ENCODE peak calls at places on chromosomes 2 and 18, in five cellular contexts. M, F, D, Y and B are unnamed samples. For H3K4me1, the result is how much of the 10 kb centered on the place peaks cover.

GRCh38 chr2:43293744-43294695 is 67.6 kb upstream of the ZFP36L2 start:
- DNase-seq in M (peak), F (no peak), D (peak), Y (peak), B (no peak)

GRCh38 chr18:25074925-25075693 is 276.9 kb downstream of the ZNF521 start:
- DNase-seq in M (no peak), F (no peak), D (no peak), Y (no peak), B (no peak)

GRCh38 chr18:29644276-29644675 is 1398.3 kb downstream of the DSC3 start:
- DNase-seq in M (peak), F (no peak), D (no peak), Y (no peak), B (no peak)

GRCh38 chr18:73688851-73689659 is 458.6 kb downstream of the FBXO15 start:
- DNase-seq in M (peak), F (no peak), D (no peak), Y (no peak), B (no peak)

GRCh38 chr2:141393214-141393545 is 737.6 kb downstream of the LRP1B start:
- DNase-seq in M (peak), F (no peak), D (no peak), Y (peak), B (no peak)

GRCh38 chr2:67091681-67092080 is 305.5 kb upstream of the ETAA1 start:
- DNase-seq in M (no peak), F (no peak), D (no peak), Y (no peak), B (no peak)

GRCh38 chr2:235779444-235779896 is 285.6 kb downstream of the AGAP1 start:
- DNase-seq in M (peak), F (peak), D (peak), Y (peak), B (no peak)

GRCh38 chr2:37449686-37450392 is 105.4 kb downstream of the QPCT start:
- DNase-seq in M (no peak), F (no peak), D (peak), Y (no peak), B (no peak)

GRCh38 chr2:5057895-5058294 is 634.3 kb upstream of the SOX11 start:
- DNase-seq in M (peak), F (no peak), D (no peak), Y (no peak), B (no peak)

GRCh38 chr2:157897106-157897971 is 21.2 kb upstream of the ACVR1 start:
- DNase-seq in M (no peak), F (peak), D (no peak), Y (no peak), B (peak)

GRCh38 chr18:9103488-9103887 is 989 bp downstream of the NDUFV2 start:
- DNase-seq in M (no peak), F (peak), D (no peak), Y (peak), B (no peak)

GRCh38 chr2:168075446-168075845 is 171.9 kb downstream of the STK39 start:
- DNase-seq in M (no peak), F (no peak), D (no peak), Y (no peak), B (no peak)

GRCh38 chr2:191166111-191166755 is 15.4 kb upstream of the STAT4 start:
- DNase-seq in M (peak), F (no peak), D (no peak), Y (peak), B (no peak)

GRCh38 chr2:124763611-124764010 is 738.5 kb downstream of the CNTNAP5 start:
- DNase-seq in M (no peak), F (no peak), D (no peak), Y (no peak), B (no peak)

GRCh38 chr2:215028231-215028630 is 110.2 kb downstream of the ABCA12 start:
- DNase-seq in M (no peak), F (no peak), D (no peak), Y (no peak), B (no peak)

GRCh38 chr2:12498703-12499102 is 218.0 kb upstream of the TRIB2 start:
- DNase-seq in M (peak), F (no peak), D (no peak), Y (no peak), B (no peak)

GRCh38 chr2:6602471-6602870 is 263.2 kb downstream of the CMPK2 start:
- DNase-seq in M (no peak), F (no peak), D (no peak), Y (no peak), B (no peak)

GRCh38 chr2:231334179-231334930 is 61.2 kb upstream of the B3GNT7 start:
- DNase-seq in M (no peak), F (no peak), D (no peak), Y (no peak), B (no peak)

GRCh38 chr2:163601377-163601776 is 134.4 kb downstream of the FIGN start:
- DNase-seq in M (no peak), F (no peak), D (no peak), Y (no peak), B (no peak)

GRCh38 chr2:172079416-172079815 is 5.9 kb upstream of the DLX1 start:
- DNase-seq in M (no peak), F (no peak), D (no peak), Y (no peak), B (no peak)

GRCh38 chr2:207926133-207927076 is 98.9 kb downstream of the PLEKHM3 start:
- DNase-seq in M (no peak), F (no peak), D (peak), Y (peak), B (no peak)

GRCh38 chr2:45192991-45193390 is 183.7 kb upstream of the SIX2 start:
- DNase-seq in M (no peak), F (no peak), D (no peak), Y (no peak), B (no peak)

GRCh38 chr2:64015386-64015785 is 3.8 kb downstream of the VPS54 start:
- DNase-seq in M (no peak), F (no peak), D (no peak), Y (no peak), B (no peak)

GRCh38 chr2:240211096-240211495 is 70.6 kb upstream of the OTOS start:
- DNase-seq in M (no peak), F (no peak), D (no peak), Y (no peak), B (no peak)

GRCh38 chr2:71790261-71791038 is 337.1 kb downstream of the DYSF start:
- DNase-seq in M (no peak), F (no peak), D (no peak), Y (no peak), B (no peak)

GRCh38 chr2:111117666-111118454 is 2.9 kb upstream of the BCL2L11 start:
- DNase-seq in M (peak), F (peak), D (peak), Y (peak), B (peak)

GRCh38 chr2:237859533-237860272 is at the start of gene RAMP1:
- DNase-seq in M (peak), F (no peak), D (peak), Y (peak), B (no peak)

GRCh38 chr2:22153974-22154373 is 1030.2 kb downstream of the TDRD15 start:
- DNase-seq in M (no peak), F (no peak), D (no peak), Y (no peak), B (no peak)

DNA sequence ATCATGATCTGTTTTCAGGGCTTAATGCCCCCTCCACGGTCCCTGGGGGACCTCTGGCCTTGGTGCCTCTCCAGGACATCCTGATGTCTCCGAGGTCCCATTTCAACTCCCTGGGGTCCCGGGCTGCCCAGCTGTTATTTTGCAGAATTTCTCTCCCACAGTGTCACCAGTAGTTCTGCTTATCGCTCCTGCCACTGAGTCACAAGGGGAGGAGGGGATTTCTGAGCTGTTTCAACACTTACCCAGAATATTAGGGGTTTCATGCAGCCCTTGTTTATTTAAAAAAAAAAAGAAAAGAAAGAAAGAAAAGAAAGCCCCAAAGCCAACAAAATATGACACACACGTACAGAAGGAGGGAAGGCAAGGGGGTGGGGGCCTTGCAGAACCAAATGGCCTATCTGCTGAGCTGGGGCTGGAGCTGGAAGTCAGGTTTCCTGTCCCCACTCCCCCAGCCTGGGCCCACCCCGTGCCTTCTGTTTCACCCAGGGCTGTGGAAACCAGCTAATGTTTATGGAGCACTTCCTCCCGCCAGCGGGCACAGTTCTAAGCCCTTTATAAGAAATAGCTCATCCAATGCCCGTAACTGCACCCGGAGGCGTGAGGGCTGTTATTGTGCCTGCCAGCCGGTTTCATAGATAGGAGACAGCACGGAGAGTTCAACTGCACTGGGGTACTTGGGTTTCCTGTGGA is 8.4 kb upstream of the ARID5A start:
- DNase-seq in M (peak), F (peak), D (peak), Y (no peak), B (no peak)
- H3K4me1 ChIP-seq in M (under half), F (under half), D (under half), Y (under half), B (half or more)

DNA sequence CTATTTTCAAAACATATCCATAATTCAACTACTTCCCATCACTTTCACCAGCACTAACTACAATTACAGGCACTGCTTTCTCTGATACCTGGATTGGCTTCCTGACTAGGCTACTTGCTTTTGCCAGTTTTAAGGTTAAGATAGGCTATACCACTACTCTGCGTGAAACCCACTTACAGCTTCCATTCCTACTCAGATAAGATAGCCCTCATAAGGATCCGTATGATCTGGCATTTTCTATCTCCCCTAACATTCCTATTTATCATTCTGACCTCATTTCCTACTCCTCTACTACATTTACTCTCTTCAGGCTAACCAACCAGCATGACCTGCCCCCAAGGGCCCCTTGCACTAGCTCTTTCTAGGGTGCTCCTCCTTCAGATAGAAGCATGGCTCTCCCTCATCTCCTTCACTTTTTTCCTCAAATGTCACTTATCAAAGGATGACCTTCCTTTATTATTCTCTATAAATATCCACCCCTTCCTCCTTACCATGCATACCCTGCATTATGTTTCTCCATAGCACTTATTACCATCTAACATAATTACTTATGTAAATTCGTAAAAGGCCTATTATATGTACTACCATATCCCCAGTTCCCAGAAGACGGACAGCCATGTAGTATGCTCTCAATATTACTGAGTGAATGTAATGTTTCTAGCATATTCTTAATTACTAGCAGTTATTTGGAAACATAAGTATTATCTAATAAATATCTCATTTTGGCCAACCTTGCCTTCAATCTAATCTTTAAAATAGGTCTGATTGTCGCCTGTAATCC is 4.4 kb downstream of the TIA1 start:
- DNase-seq in M (no peak), F (no peak), D (no peak), Y (no peak), B (no peak)
- H3K4me3 ChIP-seq in M (no peak), F (no peak), D (no peak), Y (no peak), B (no peak)

DNA sequence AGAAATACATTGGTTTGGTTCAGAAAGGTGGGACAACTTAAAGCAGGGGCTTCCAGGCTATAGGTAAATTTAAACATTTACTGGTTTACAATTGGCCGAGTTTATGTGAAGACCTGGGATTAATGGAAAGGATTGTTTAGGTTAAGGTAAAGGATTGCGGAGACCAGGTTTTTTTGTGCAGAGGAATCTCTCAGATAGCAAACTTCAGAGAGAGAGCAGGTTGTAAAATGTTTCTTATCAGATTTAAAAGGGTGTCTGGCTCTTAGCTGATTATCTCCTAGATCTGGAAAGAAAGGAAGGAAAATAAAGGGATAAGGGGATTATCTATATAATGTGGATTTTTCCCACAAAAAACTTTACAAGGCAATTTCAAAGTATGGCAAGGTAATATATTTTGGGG is 101.3 kb downstream of the LCLAT1 start:
- DNase-seq in M (no peak), F (no peak), D (no peak), Y (no peak), B (no peak)
- H3K4me1 ChIP-seq in M (under half), F (under half), D (under half), Y (under half), B (under half)

GRCh38 chr2:182432051-182432450 is 5.2 kb upstream of the PDE1A start:
- DNase-seq in M (no peak), F (no peak), D (no peak), Y (no peak), B (no peak)

GRCh38 chr2:182422864-182423263 is 4.0 kb downstream of the PDE1A start:
- DNase-seq in M (no peak), F (no peak), D (no peak), Y (no peak), B (no peak)

GRCh38 chr2:182426915-182427233 is at the start of gene PDE1A:
- DNase-seq in M (no peak), F (no peak), D (no peak), Y (no peak), B (no peak)

DNA sequence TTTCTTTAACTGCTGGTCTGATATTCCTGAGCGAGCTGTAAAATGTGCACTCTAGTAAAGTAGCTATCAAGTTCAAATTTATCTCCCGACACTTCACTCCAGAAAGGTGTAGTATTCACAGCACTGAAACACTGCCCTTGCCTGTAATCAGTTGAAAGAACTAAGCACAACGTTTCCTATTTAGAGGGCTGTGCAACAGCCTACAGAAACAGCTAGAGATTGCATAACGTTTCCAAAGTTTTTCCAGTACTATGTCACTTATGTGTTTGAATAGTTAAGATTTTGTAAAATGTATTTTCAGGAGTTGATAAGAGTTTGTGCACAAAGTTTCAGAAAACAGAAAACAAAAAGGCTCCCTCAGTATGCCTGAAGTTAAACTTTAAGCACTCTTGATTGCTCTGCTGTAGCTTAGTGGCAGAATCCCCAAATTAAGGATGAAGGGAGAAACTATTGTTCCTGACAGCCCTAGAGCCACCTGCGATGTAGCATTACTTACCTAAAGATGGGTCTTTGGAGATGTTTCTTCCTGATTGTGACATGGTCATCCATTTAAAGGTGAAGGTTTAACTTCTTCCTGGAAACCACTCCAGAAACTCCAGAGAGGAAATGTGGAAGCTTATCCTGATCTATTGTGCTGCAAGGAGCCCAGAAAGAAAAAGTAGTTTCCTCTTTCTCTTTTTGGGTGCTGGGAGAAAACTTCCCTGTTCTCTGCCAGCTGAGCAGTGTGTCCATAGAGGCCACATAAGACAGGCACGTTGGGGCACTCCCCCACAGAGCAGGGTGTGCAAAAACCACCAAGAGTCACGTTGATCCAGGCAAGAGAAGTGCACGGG is 538 bp downstream of the PDE1A start:
- DNase-seq in M (no peak), F (no peak), D (peak), Y (peak), B (no peak)
- H3K4me3 ChIP-seq in M (no peak), F (no peak), D (peak), Y (no peak), B (no peak)

DNA sequence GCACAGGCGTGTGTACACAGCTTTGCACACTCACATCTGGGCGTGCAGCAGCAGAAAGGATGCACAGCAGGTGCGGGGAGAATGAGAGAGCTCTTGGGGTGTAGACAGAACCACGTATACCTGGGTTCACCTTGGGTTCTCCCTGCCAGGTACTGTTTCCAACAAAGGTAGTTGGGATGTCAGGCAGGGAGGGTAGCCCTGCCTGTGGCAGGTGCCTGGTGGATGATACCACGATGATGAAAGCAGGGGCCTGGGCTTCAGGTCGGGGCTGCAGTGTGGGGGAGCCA is 6.5 kb upstream of the ARID5A start:
- DNase-seq in M (no peak), F (no peak), D (no peak), Y (no peak), B (no peak)
- H3K4me1 ChIP-seq in M (half or more), F (under half), D (under half), Y (under half), B (under half)